ENCODE peak calls at places on chromosome 10, in four cellular contexts. One of them, this sample, is unnamed.

GRCh38 chr10:132371641-132372081 is 25.3 kb upstream of the PWWP2B start:
- DNase-seq in osteoblast: peak
- DNase-seq in mesenchymal stem cell: no peak
- DNase-seq in CD4-positive, alpha-beta T cell: no peak
- DNase-seq in this sample: no peak

GRCh38 chr10:10803273-10803672 is 214.4 kb upstream of the CELF2 start:
- DNase-seq in mesenchymal stem cell: no peak
- DNase-seq in CD4-positive, alpha-beta T cell: no peak
- DNase-seq in osteoblast: no peak
- DNase-seq in this sample: peak

GRCh38 chr10:73894245-73894971 is 16.5 kb upstream of the PLAU start:
- DNase-seq in CD4-positive, alpha-beta T cell: no peak
- DNase-seq in osteoblast: peak
- DNase-seq in mesenchymal stem cell: peak
- DNase-seq in this sample: peak

GRCh38 chr10:131218811-131219583 is 92.5 kb downstream of the TCERG1L start:
- DNase-seq in mesenchymal stem cell: no peak
- DNase-seq in osteoblast: peak
- DNase-seq in CD4-positive, alpha-beta T cell: no peak
- DNase-seq in this sample: no peak

GRCh38 chr10:101570764-101571572 is 17.1 kb downstream of the POLL start:
- DNase-seq in osteoblast: peak
- DNase-seq in CD4-positive, alpha-beta T cell: no peak
- DNase-seq in mesenchymal stem cell: no peak
- DNase-seq in this sample: no peak

GRCh38 chr10:57696641-57697040 is 571.1 kb downstream of the IPMK start:
- DNase-seq in mesenchymal stem cell: peak
- DNase-seq in osteoblast: peak
- DNase-seq in CD4-positive, alpha-beta T cell: no peak
- DNase-seq in this sample: peak

GRCh38 chr10:132395704-132396494 is 1.1 kb upstream of the PWWP2B start:
- DNase-seq in CD4-positive, alpha-beta T cell: no peak
- DNase-seq in osteoblast: peak
- DNase-seq in mesenchymal stem cell: peak
- DNase-seq in this sample: no peak

GRCh38 chr10:129626801-129627434 is 159.9 kb downstream of the MGMT start:
- DNase-seq in mesenchymal stem cell: no peak
- DNase-seq in CD4-positive, alpha-beta T cell: no peak
- DNase-seq in osteoblast: peak
- DNase-seq in this sample: no peak

GRCh38 chr10:7150349-7150748 is 260.5 kb downstream of the SFMBT2 start:
- DNase-seq in osteoblast: no peak
- DNase-seq in mesenchymal stem cell: no peak
- DNase-seq in CD4-positive, alpha-beta T cell: no peak
- DNase-seq in this sample: no peak

This sample was measured in GM04503.